ENCODE peak calls at places on chromosome 2, in six cellular contexts. One of them, this sample, is unnamed. For H3K9me3, the result is how much of the 10 kb centered on the place peaks cover.

GRCh38 chr2:214006601-214007000 is 404.3 kb upstream of the VWC2L start:
- DNase-seq in sigmoid colon: no peak
- DNase-seq in ovary: no peak
- DNase-seq in A549: no peak
- DNase-seq in K562: no peak
- DNase-seq in esophagus muscularis mucosa: no peak
- DNase-seq in this sample: no peak

GRCh38 chr2:842151-842792 is 108.4 kb upstream of the SNTG2 start:
- DNase-seq in sigmoid colon: no peak
- DNase-seq in ovary: no peak
- DNase-seq in A549: no peak
- DNase-seq in K562: no peak
- DNase-seq in esophagus muscularis mucosa: no peak
- DNase-seq in this sample: no peak

GRCh38 chr2:30776831-30777652 is 30.2 kb downstream of the CAPN13 start:
- DNase-seq in sigmoid colon: no peak
- DNase-seq in ovary: no peak
- DNase-seq in A549: no peak
- DNase-seq in K562: no peak
- DNase-seq in esophagus muscularis mucosa: peak
- DNase-seq in this sample: peak

GRCh38 chr2:126885701-126886121 is 13.0 kb upstream of the TEX51 start:
- DNase-seq in sigmoid colon: peak
- DNase-seq in ovary: peak
- DNase-seq in A549: no peak
- DNase-seq in K562: no peak
- DNase-seq in esophagus muscularis mucosa: no peak
- DNase-seq in this sample: no peak

GRCh38 chr2:105569616-105570015 is 170.8 kb upstream of the FHL2 start:
- DNase-seq in sigmoid colon: no peak
- DNase-seq in ovary: no peak
- DNase-seq in A549: no peak
- DNase-seq in K562: no peak
- DNase-seq in esophagus muscularis mucosa: no peak
- DNase-seq in this sample: no peak

GRCh38 chr2:189276277-189276676 is 96.7 kb upstream of the COL5A2 start:
- DNase-seq in sigmoid colon: no peak
- DNase-seq in ovary: no peak
- DNase-seq in A549: peak
- DNase-seq in K562: no peak
- DNase-seq in esophagus muscularis mucosa: no peak
- DNase-seq in this sample: no peak

GRCh38 chr2:67322361-67323001 is 74.7 kb upstream of the ETAA1 start:
- DNase-seq in sigmoid colon: peak
- DNase-seq in ovary: peak
- DNase-seq in A549: peak
- DNase-seq in K562: peak
- DNase-seq in esophagus muscularis mucosa: no peak
- DNase-seq in this sample: peak

GRCh38 chr2:152098798-152099654 is at the start of gene CACNB4:
- DNase-seq in sigmoid colon: no peak
- DNase-seq in ovary: no peak
- DNase-seq in A549: peak
- DNase-seq in K562: no peak
- DNase-seq in esophagus muscularis mucosa: no peak
- DNase-seq in this sample: no peak

GRCh38 chr2:21916934-21917522 is 793.3 kb downstream of the TDRD15 start:
- DNase-seq in sigmoid colon: no peak
- DNase-seq in ovary: no peak
- DNase-seq in A549: no peak
- DNase-seq in K562: no peak
- DNase-seq in esophagus muscularis mucosa: no peak
- DNase-seq in this sample: no peak

GRCh38 chr2:221485500-221485870 is 86.6 kb downstream of the EPHA4 start:
- DNase-seq in sigmoid colon: no peak
- DNase-seq in ovary: no peak
- DNase-seq in A549: no peak
- DNase-seq in K562: no peak
- DNase-seq in esophagus muscularis mucosa: no peak
- DNase-seq in this sample: no peak

GRCh38 chr2:96097951-96098823 is 18.2 kb downstream of the ADRA2B start:
- DNase-seq in sigmoid colon: peak
- DNase-seq in ovary: peak
- DNase-seq in A549: no peak
- DNase-seq in K562: no peak
- DNase-seq in esophagus muscularis mucosa: no peak
- DNase-seq in this sample: no peak

GRCh38 chr2:97870396-97870843 is 125.3 kb downstream of the TMEM131 start:
- DNase-seq in sigmoid colon: no peak
- DNase-seq in ovary: no peak
- DNase-seq in A549: peak
- DNase-seq in K562: peak
- DNase-seq in esophagus muscularis mucosa: no peak
- DNase-seq in this sample: no peak

GRCh38 chr2:193272011-193272410 is 1077.3 kb upstream of the TMEFF2 start:
- DNase-seq in sigmoid colon: no peak
- DNase-seq in ovary: no peak
- DNase-seq in A549: no peak
- DNase-seq in K562: no peak
- DNase-seq in esophagus muscularis mucosa: no peak
- DNase-seq in this sample: no peak

GRCh38 chr2:225438263-225438662 is 38.8 kb downstream of the NYAP2 start:
- DNase-seq in sigmoid colon: no peak
- DNase-seq in ovary: no peak
- DNase-seq in A549: no peak
- DNase-seq in K562: no peak
- DNase-seq in esophagus muscularis mucosa: no peak
- DNase-seq in this sample: no peak

GRCh38 chr2:100522430-100522829 is 40.4 kb upstream of the PDCL3 start:
- DNase-seq in sigmoid colon: no peak
- DNase-seq in ovary: no peak
- DNase-seq in A549: no peak
- DNase-seq in K562: no peak
- DNase-seq in esophagus muscularis mucosa: no peak
- DNase-seq in this sample: no peak

GRCh38 chr2:16737812-16738211 is 72.2 kb upstream of the CYRIA start:
- DNase-seq in sigmoid colon: no peak
- DNase-seq in ovary: no peak
- DNase-seq in A549: no peak
- DNase-seq in K562: no peak
- DNase-seq in esophagus muscularis mucosa: no peak
- DNase-seq in this sample: no peak

GRCh38 chr2:26682155-26682554 is 10.4 kb upstream of the KCNK3 start:
- DNase-seq in sigmoid colon: peak
- DNase-seq in ovary: peak
- DNase-seq in A549: no peak
- DNase-seq in K562: no peak
- DNase-seq in esophagus muscularis mucosa: no peak
- DNase-seq in this sample: no peak

GRCh38 chr2:132617989-132618388 is 52.0 kb downstream of the LYPD1 start:
- DNase-seq in sigmoid colon: no peak
- DNase-seq in ovary: no peak
- DNase-seq in A549: no peak
- DNase-seq in K562: no peak
- DNase-seq in esophagus muscularis mucosa: no peak
- DNase-seq in this sample: no peak

GRCh38 chr2:204225633-204226032 is 289.1 kb downstream of the ICOS start:
- DNase-seq in sigmoid colon: no peak
- DNase-seq in ovary: no peak
- DNase-seq in A549: no peak
- DNase-seq in K562: no peak
- DNase-seq in esophagus muscularis mucosa: no peak
- DNase-seq in this sample: no peak

GRCh38 chr2:43481927-43482542 is 113.8 kb downstream of the THADA start:
- DNase-seq in sigmoid colon: no peak
- DNase-seq in ovary: no peak
- DNase-seq in A549: no peak
- DNase-seq in K562: no peak
- DNase-seq in esophagus muscularis mucosa: no peak
- DNase-seq in this sample: no peak

GRCh38 chr2:204069804-204070203 is 133.2 kb downstream of the ICOS start:
- DNase-seq in sigmoid colon: no peak
- DNase-seq in ovary: no peak
- DNase-seq in A549: no peak
- DNase-seq in K562: no peak
- DNase-seq in esophagus muscularis mucosa: no peak
- DNase-seq in this sample: no peak

GRCh38 chr2:37928377-37928776 is 3.3 kb downstream of the RMDN2 start:
- DNase-seq in sigmoid colon: no peak
- DNase-seq in ovary: no peak
- DNase-seq in A549: no peak
- DNase-seq in K562: no peak
- DNase-seq in esophagus muscularis mucosa: no peak
- DNase-seq in this sample: no peak

DNA sequence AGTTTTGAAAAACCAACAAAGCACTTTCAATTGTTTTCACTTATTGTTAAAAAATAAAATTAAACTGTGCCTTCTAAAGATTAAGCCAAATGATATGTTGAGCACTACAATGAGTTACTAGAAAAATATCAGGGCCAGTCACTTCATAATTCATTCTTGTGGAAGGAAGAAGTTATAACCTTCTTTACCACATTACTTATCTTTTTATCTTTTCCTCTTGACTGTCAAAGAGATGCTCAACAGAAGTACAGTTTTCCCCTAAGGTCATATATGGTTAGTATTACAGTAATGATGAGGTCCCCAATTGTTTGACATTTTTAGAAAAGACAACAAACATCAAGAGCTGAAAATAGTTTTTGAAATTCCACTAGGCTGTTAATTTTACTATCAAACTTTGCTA is 9.4 kb downstream of the PELI1 start:
- DNase-seq in sigmoid colon: no peak
- DNase-seq in ovary: no peak
- DNase-seq in A549: no peak
- DNase-seq in K562: no peak
- DNase-seq in esophagus muscularis mucosa: no peak
- DNase-seq in this sample: no peak
- TF ChIP-seq EP300 in sigmoid colon: no peak
- TF ChIP-seq EP300 in ovary: no peak
- TF ChIP-seq EP300 in A549: no peak
- TF ChIP-seq EP300 in K562: no peak
- TF ChIP-seq EP300 in esophagus muscularis mucosa: no peak
- TF ChIP-seq EP300 in this sample: no peak

GRCh38 chr2:24850944-24851343 is 57.7 kb downstream of the CENPO start:
- DNase-seq in sigmoid colon: no peak
- DNase-seq in ovary: peak
- DNase-seq in A549: no peak
- DNase-seq in K562: no peak
- DNase-seq in esophagus muscularis mucosa: no peak
- DNase-seq in this sample: no peak
- H3K9me3 ChIP-seq in sigmoid colon: under half
- H3K9me3 ChIP-seq in ovary: under half
- H3K9me3 ChIP-seq in A549: under half
- H3K9me3 ChIP-seq in K562: under half
- H3K9me3 ChIP-seq in esophagus muscularis mucosa: under half
- H3K9me3 ChIP-seq in this sample: under half

GRCh38 chr2:131093066-131093842 is at the start of gene FAM168B:
- DNase-seq in sigmoid colon: peak
- DNase-seq in ovary: peak
- DNase-seq in A549: peak
- DNase-seq in K562: peak
- DNase-seq in esophagus muscularis mucosa: peak
- DNase-seq in this sample: peak
- TF ChIP-seq POLR2A in sigmoid colon: peak
- TF ChIP-seq POLR2A in ovary: peak
- TF ChIP-seq POLR2A in A549: peak
- TF ChIP-seq POLR2A in K562: peak
- TF ChIP-seq POLR2A in esophagus muscularis mucosa: peak
- TF ChIP-seq POLR2A in this sample: peak

GRCh38 chr2:222989431-222989830 is 62.6 kb upstream of the KCNE4 start:
- DNase-seq in sigmoid colon: no peak
- DNase-seq in ovary: no peak
- DNase-seq in A549: no peak
- DNase-seq in K562: no peak
- DNase-seq in esophagus muscularis mucosa: peak
- DNase-seq in this sample: no peak

GRCh38 chr2:222998459-222998858 is 53.5 kb upstream of the KCNE4 start:
- DNase-seq in sigmoid colon: no peak
- DNase-seq in ovary: no peak
- DNase-seq in A549: no peak
- DNase-seq in K562: no peak
- DNase-seq in esophagus muscularis mucosa: peak
- DNase-seq in this sample: no peak

GRCh38 chr2:222993920-222994650 is 57.9 kb upstream of the KCNE4 start:
- DNase-seq in sigmoid colon: peak
- DNase-seq in ovary: peak
- DNase-seq in A549: peak
- DNase-seq in K562: no peak
- DNase-seq in esophagus muscularis mucosa: peak
- DNase-seq in this sample: peak
- TF ChIP-seq EP300 in sigmoid colon: peak
- TF ChIP-seq EP300 in ovary: no peak
- TF ChIP-seq EP300 in A549: no peak
- TF ChIP-seq EP300 in K562: no peak
- TF ChIP-seq EP300 in esophagus muscularis mucosa: no peak
- TF ChIP-seq EP300 in this sample: peak

GRCh38 chr2:2852015-2852777 is 521.1 kb upstream of the MYT1L start:
- DNase-seq in sigmoid colon: no peak
- DNase-seq in ovary: no peak
- DNase-seq in A549: no peak
- DNase-seq in K562: no peak
- DNase-seq in esophagus muscularis mucosa: no peak
- DNase-seq in this sample: no peak

GRCh38 chr2:2850218-2850850 is 519.3 kb upstream of the MYT1L start:
- DNase-seq in sigmoid colon: no peak
- DNase-seq in ovary: no peak
- DNase-seq in A549: no peak
- DNase-seq in K562: no peak
- DNase-seq in esophagus muscularis mucosa: no peak
- DNase-seq in this sample: no peak

GRCh38 chr2:2849464-2850217 is 518.6 kb upstream of the MYT1L start:
- DNase-seq in sigmoid colon: no peak
- DNase-seq in ovary: no peak
- DNase-seq in A549: no peak
- DNase-seq in K562: no peak
- DNase-seq in esophagus muscularis mucosa: no peak
- DNase-seq in this sample: no peak

GRCh38 chr2:2851316-2851715 is 520.2 kb upstream of the MYT1L start:
- DNase-seq in sigmoid colon: no peak
- DNase-seq in ovary: no peak
- DNase-seq in A549: no peak
- DNase-seq in K562: no peak
- DNase-seq in esophagus muscularis mucosa: no peak
- DNase-seq in this sample: no peak

DNA sequence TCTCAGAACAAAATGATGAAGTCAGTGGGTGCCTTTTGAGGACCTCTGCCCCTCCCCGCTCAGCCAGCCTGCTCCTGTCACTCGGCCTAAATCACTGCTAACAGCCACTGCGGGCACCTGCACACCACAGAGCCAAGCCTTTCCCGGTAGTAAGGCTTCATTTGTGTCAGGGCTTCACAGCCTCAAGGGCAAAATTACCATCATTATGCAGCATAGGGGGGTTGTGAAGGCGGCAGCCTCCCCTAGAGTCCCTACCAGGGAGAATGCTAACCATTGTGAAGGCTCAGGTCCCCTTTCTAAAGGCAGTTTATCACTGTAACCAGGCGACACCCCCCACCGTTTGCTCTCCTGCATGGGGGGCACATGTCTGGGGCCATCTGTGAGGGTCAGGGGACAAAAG is 519.8 kb upstream of the MYT1L start:
- DNase-seq in sigmoid colon: no peak
- DNase-seq in ovary: no peak
- DNase-seq in A549: no peak
- DNase-seq in K562: no peak
- DNase-seq in esophagus muscularis mucosa: no peak
- DNase-seq in this sample: no peak
- H3K9me3 ChIP-seq in sigmoid colon: under half
- H3K9me3 ChIP-seq in ovary: under half
- H3K9me3 ChIP-seq in A549: under half
- H3K9me3 ChIP-seq in K562: under half
- H3K9me3 ChIP-seq in esophagus muscularis mucosa: under half
- H3K9me3 ChIP-seq in this sample: under half

GRCh38 chr2:68388772-68389171 is 23.7 kb downstream of the PLEK start:
- DNase-seq in sigmoid colon: no peak
- DNase-seq in ovary: no peak
- DNase-seq in A549: no peak
- DNase-seq in K562: no peak
- DNase-seq in esophagus muscularis mucosa: no peak
- DNase-seq in this sample: no peak
- TF ChIP-seq POLR2A in sigmoid colon: no peak
- TF ChIP-seq POLR2A in ovary: no peak
- TF ChIP-seq POLR2A in A549: no peak
- TF ChIP-seq POLR2A in K562: no peak
- TF ChIP-seq POLR2A in esophagus muscularis mucosa: no peak
- TF ChIP-seq POLR2A in this sample: no peak

This sample was measured in transverse colon.